ENCODE peak calls at places on chromosomes 7 and 10, in six cellular contexts. N is memory B cell, L is HFFc6, W is activated T-cell treated with anti-CD3 and anti-CD28 coated beads for 1 hour, G is RCC 7860, S is skeletal muscle cell. I is an unnamed sample.

GRCh38 chr10:111338035-111338434 is 261.2 kb downstream of the ADRA2A start:
- DNase-seq in N (no peak), L (no peak), W (no peak), G (no peak), S (no peak), I (no peak)

GRCh38 chr10:44355630-44356029 is 29.3 kb downstream of the CXCL12 start:
- DNase-seq in N (no peak), L (no peak), W (no peak), G (no peak), S (no peak), I (no peak)

GRCh38 chr7:44048031-44048795 is 3.7 kb downstream of the DBNL start:
- DNase-seq in N (peak; percentile 8), L (no peak), W (no peak), G (no peak), S (no peak), I (no peak)

GRCh38 chr7:4343272-4344000 is 338.7 kb upstream of the FOXK1 start:
- DNase-seq in N (no peak), L (no peak), W (no peak), G (no peak), S (no peak), I (no peak)

GRCh38 chr7:82598958-82599357 is 155.4 kb upstream of the CACNA2D1 start:
- DNase-seq in N (no peak), L (peak; percentile 37), W (no peak), G (no peak), S (peak; percentile 75), I (no peak)

GRCh38 chr10:3852147-3852904 is 67.3 kb upstream of the KLF6 start:
- DNase-seq in N (no peak), L (peak; percentile 98), W (no peak), G (peak; percentile 100), S (peak; percentile 93), I (peak; percentile 99)

GRCh38 chr7:45203947-45204445 is 46.4 kb downstream of the RAMP3 start:
- DNase-seq in N (no peak), L (peak; percentile 2), W (no peak), G (no peak), S (peak; percentile 29), I (no peak)

GRCh38 chr10:75624632-75625031 is 193.2 kb downstream of the LRMDA start:
- DNase-seq in N (no peak), L (no peak), W (no peak), G (no peak), S (no peak), I (no peak)

GRCh38 chr7:150895809-150896208 is 43.5 kb downstream of the AOC1 start:
- DNase-seq in N (no peak), L (no peak), W (no peak), G (no peak), S (no peak), I (no peak)

I was measured in RKO.